ENCODE peak calls at places on chromosomes 2 and 18, in five cellular contexts. H is GM23338, Q is neural progenitor cell, O is PC-9, W is mammary epithelial cell. N is an unnamed sample.

GRCh38 chr2:26273501-26273900 is 28.8 kb downstream of the HADHB start:
- DNase-seq in W (no peak), H (no peak), O (no peak), Q (no peak), N (no peak)

GRCh38 chr2:219171231-219171651 is 1.4 kb upstream of the SLC23A3 start:
- DNase-seq in W (peak), H (peak), Q (peak), O (peak), N (peak)

GRCh38 chr18:67646890-67647289 is 130.4 kb upstream of the DSEL start:
- DNase-seq in Q (no peak), O (no peak), W (no peak), H (no peak), N (no peak)

GRCh38 chr18:44465337-44465736 is 215.4 kb upstream of the SETBP1 start:
- DNase-seq in O (no peak), W (no peak), Q (no peak), H (no peak), N (no peak)

GRCh38 chr2:202033317-202034248 is at the start of gene FZD7:
- DNase-seq in O (peak), W (peak), H (peak), Q (peak), N (peak)

GRCh38 chr18:48962857-48963554 is 12.2 kb upstream of the SMAD7 start:
- DNase-seq in H (no peak), Q (no peak), O (no peak), W (no peak), N (no peak)

GRCh38 chr2:119766944-119767343 is 7.2 kb downstream of the PTPN4 start:
- DNase-seq in Q (no peak), H (peak), W (no peak), O (no peak), N (no peak)

GRCh38 chr2:195766691-195767090 is 109.7 kb downstream of the SLC39A10 start:
- DNase-seq in Q (no peak), W (no peak), H (no peak), O (no peak), N (no peak)

GRCh38 chr18:77114564-77115391 is 17.8 kb downstream of the MBP start:
- DNase-seq in Q (no peak), H (no peak), O (peak), W (peak), N (peak)

GRCh38 chr2:156325671-156326385 is 6.7 kb downstream of the NR4A2 start:
- DNase-seq in W (no peak), Q (no peak), H (peak), O (no peak), N (no peak)

GRCh38 chr18:13576598-13576997 is 149.8 kb downstream of the FAM210A start:
- DNase-seq in W (no peak), O (no peak), Q (no peak), H (no peak), N (no peak)

GRCh38 chr2:98016908-98017700 is 21.4 kb upstream of the TMEM131 start:
- DNase-seq in W (no peak), H (no peak), Q (no peak), O (no peak), N (no peak)

GRCh38 chr18:48721308-48721707 is 182.5 kb downstream of the CTIF start:
- DNase-seq in O (no peak), Q (no peak), W (no peak), H (no peak), N (no peak)

GRCh38 chr2:88836351-88836750 is 144.9 kb downstream of the RPIA start:
- DNase-seq in H (no peak), O (no peak), Q (no peak), W (no peak), N (no peak)

GRCh38 chr18:46571756-46572155 is 85.3 kb downstream of the LOXHD1 start:
- DNase-seq in H (no peak), W (no peak), Q (no peak), O (no peak), N (no peak)

GRCh38 chr2:232336956-232337700 is 41.4 kb upstream of the ALPP start:
- DNase-seq in O (no peak), W (no peak), H (no peak), Q (no peak), N (no peak)

GRCh38 chr2:236172866-236173733 is 4.9 kb upstream of the GBX2 start:
- DNase-seq in H (peak), O (no peak), W (no peak), Q (peak), N (no peak)
- TF ChIP-seq EZH2 in H (peak), O (no peak), W (peak), Q (peak), N (peak)

GRCh38 chr2:23510471-23510870 is 125.5 kb downstream of the KLHL29 start:
- DNase-seq in Q (no peak), O (no peak), W (no peak), H (no peak), N (no peak)
- TF ChIP-seq CTCF in Q (no peak), O (no peak), W (no peak), H (no peak), N (no peak)

GRCh38 chr2:143026411-143027054 is 102.7 kb upstream of the ARHGAP15 start:
- DNase-seq in Q (peak), O (no peak), W (no peak), H (peak), N (peak)
- H3K4me3 ChIP-seq in Q (peak), O (no peak), W (no peak), H (peak), N (no peak)

GRCh38 chr2:29580223-29580622 is 341.2 kb downstream of the ALK start:
- DNase-seq in W (no peak), H (no peak), O (no peak), Q (no peak), N (no peak)
- TF ChIP-seq EZH2 in W (no peak), H (no peak), O (no peak), Q (no peak), N (no peak)

DNA sequence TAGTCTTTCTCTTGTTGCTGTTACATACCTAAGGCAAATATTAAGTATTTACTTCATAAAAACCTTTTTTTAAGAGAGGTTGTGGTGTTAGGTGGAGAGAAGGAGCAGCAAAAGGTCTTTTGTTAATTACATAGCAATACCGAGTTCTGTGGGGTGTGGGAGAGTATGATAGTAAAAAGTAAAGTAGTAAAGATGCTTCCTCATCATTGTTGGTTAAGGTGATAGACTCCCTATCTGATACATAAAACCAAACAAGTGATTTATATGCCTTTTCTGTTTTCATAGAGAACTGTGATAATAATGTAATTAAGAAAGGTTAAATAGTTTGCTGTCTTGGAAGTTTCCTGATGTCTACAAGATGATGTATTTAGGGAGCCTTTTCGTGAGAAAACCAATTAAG is 75.4 kb downstream of the EML4 start:
- DNase-seq in W (no peak), H (no peak), Q (no peak), O (no peak), N (no peak)
- TF ChIP-seq CTCF in W (no peak), H (no peak), Q (no peak), O (no peak), N (no peak)

N was measured in hepatocyte.